ENCODE peak calls at places on chromosomes 1 and 21, in four cellular contexts. One of them, this sample, is unnamed. For H3K36me3, the result is how much of the 10 kb centered on the place peaks cover.

GRCh38 chr1:173648880-173649605 is 13.9 kb downstream of the TEX50 start:
- DNase-seq in neural progenitor cell: no peak
- DNase-seq in HCT116: no peak
- DNase-seq in lower lobe of right lung: no peak
- DNase-seq in this sample: no peak

GRCh38 chr21:15445327-15445726 is 284.5 kb upstream of the USP25 start:
- DNase-seq in HCT116: no peak
- DNase-seq in neural progenitor cell: no peak
- DNase-seq in lower lobe of right lung: no peak
- DNase-seq in this sample: peak

GRCh38 chr1:61290525-61290924 is 208.2 kb downstream of the NFIA start:
- DNase-seq in lower lobe of right lung: no peak
- DNase-seq in HCT116: no peak
- DNase-seq in neural progenitor cell: no peak
- DNase-seq in this sample: no peak

GRCh38 chr1:233253231-233254038 is 42.1 kb downstream of the PCNX2 start:
- DNase-seq in HCT116: no peak
- DNase-seq in neural progenitor cell: peak
- DNase-seq in lower lobe of right lung: no peak
- DNase-seq in this sample: peak

GRCh38 chr1:19582318-19582717 is 61.8 kb upstream of the NBL1 start:
- DNase-seq in neural progenitor cell: peak
- DNase-seq in lower lobe of right lung: peak
- DNase-seq in HCT116: peak
- DNase-seq in this sample: peak

GRCh38 chr1:25197235-25197930 is 34.9 kb downstream of the SYF2 start:
- DNase-seq in lower lobe of right lung: no peak
- DNase-seq in HCT116: no peak
- DNase-seq in neural progenitor cell: peak
- DNase-seq in this sample: no peak

GRCh38 chr1:1665815-1666251 is 7.0 kb upstream of the CDK11B start:
- DNase-seq in neural progenitor cell: peak
- DNase-seq in lower lobe of right lung: peak
- DNase-seq in HCT116: no peak
- DNase-seq in this sample: peak

GRCh38 chr1:7388488-7389185 is 382.5 kb upstream of the VAMP3 start:
- DNase-seq in neural progenitor cell: no peak
- DNase-seq in lower lobe of right lung: no peak
- DNase-seq in HCT116: no peak
- DNase-seq in this sample: peak

GRCh38 chr1:193187114-193187513 is 701 bp upstream of the B3GALT2 start:
- DNase-seq in HCT116: no peak
- DNase-seq in neural progenitor cell: no peak
- DNase-seq in lower lobe of right lung: no peak
- DNase-seq in this sample: no peak

GRCh38 chr1:154237880-154238506 is 17.2 kb downstream of the UBAP2L start:
- DNase-seq in neural progenitor cell: no peak
- DNase-seq in lower lobe of right lung: no peak
- DNase-seq in HCT116: no peak
- DNase-seq in this sample: no peak

GRCh38 chr1:56872597-56872996 is 18.0 kb downstream of the C8A start:
- DNase-seq in neural progenitor cell: no peak
- DNase-seq in HCT116: no peak
- DNase-seq in lower lobe of right lung: no peak
- DNase-seq in this sample: no peak

GRCh38 chr21:33136898-33137502 is 67.1 kb downstream of the OLIG1 start:
- DNase-seq in lower lobe of right lung: no peak
- DNase-seq in neural progenitor cell: no peak
- DNase-seq in HCT116: no peak
- DNase-seq in this sample: no peak

GRCh38 chr1:225813250-225813964 is 3.5 kb downstream of the EPHX1 start:
- DNase-seq in neural progenitor cell: peak
- DNase-seq in lower lobe of right lung: peak
- DNase-seq in HCT116: no peak
- DNase-seq in this sample: peak

GRCh38 chr1:112672842-112673241 is 1.6 kb upstream of the MOV10 start:
- DNase-seq in neural progenitor cell: no peak
- DNase-seq in HCT116: no peak
- DNase-seq in lower lobe of right lung: no peak
- DNase-seq in this sample: no peak
- H3K36me3 ChIP-seq in neural progenitor cell: under half
- H3K36me3 ChIP-seq in HCT116: under half
- H3K36me3 ChIP-seq in lower lobe of right lung: under half
- H3K36me3 ChIP-seq in this sample: under half

GRCh38 chr1:149966405-149966804 is 29.7 kb upstream of the MTMR11 start:
- DNase-seq in neural progenitor cell: no peak
- DNase-seq in HCT116: no peak
- DNase-seq in lower lobe of right lung: no peak
- DNase-seq in this sample: no peak
- H3K36me3 ChIP-seq in neural progenitor cell: under half
- H3K36me3 ChIP-seq in HCT116: under half
- H3K36me3 ChIP-seq in lower lobe of right lung: half or more
- H3K36me3 ChIP-seq in this sample: half or more

GRCh38 chr1:236639686-236640085 is 35.4 kb upstream of the HEATR1 start:
- DNase-seq in lower lobe of right lung: no peak
- DNase-seq in HCT116: no peak
- DNase-seq in neural progenitor cell: no peak
- DNase-seq in this sample: no peak

GRCh38 chr1:236636017-236636416 is 31.7 kb upstream of the HEATR1 start:
- DNase-seq in neural progenitor cell: no peak
- DNase-seq in HCT116: no peak
- DNase-seq in lower lobe of right lung: no peak
- DNase-seq in this sample: no peak

GRCh38 chr1:236642763-236643162 is 38.4 kb upstream of the HEATR1 start:
- DNase-seq in lower lobe of right lung: no peak
- DNase-seq in HCT116: no peak
- DNase-seq in neural progenitor cell: no peak
- DNase-seq in this sample: no peak

DNA sequence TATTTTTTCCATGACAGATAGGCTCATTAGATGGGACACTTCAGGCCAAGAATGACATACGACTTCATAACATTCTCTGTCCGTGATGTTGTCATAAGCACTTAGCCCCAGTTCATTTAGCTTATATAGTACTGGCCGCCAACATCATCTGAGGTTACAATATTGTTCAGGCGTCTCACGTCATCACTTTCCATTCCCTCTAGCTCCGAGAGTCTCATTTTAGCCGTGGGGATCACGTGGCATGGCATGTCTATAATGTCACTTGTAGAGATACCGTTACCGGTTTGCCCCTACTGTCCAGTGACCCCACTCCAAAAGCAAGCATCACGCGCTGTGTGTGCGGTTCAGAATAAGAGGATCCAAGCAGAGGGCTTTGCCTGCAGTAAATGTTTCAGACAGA is 34.6 kb upstream of the HEATR1 start:
- DNase-seq in HCT116: no peak
- DNase-seq in lower lobe of right lung: no peak
- DNase-seq in neural progenitor cell: no peak
- DNase-seq in this sample: no peak
- H3K36me3 ChIP-seq in HCT116: under half
- H3K36me3 ChIP-seq in lower lobe of right lung: under half
- H3K36me3 ChIP-seq in neural progenitor cell: under half
- H3K36me3 ChIP-seq in this sample: under half

GRCh38 chr1:37549341-37549740 is 4.8 kb downstream of the SNIP1 start:
- DNase-seq in HCT116: no peak
- DNase-seq in neural progenitor cell: no peak
- DNase-seq in lower lobe of right lung: no peak
- DNase-seq in this sample: no peak
- H3K36me3 ChIP-seq in HCT116: under half
- H3K36me3 ChIP-seq in neural progenitor cell: under half
- H3K36me3 ChIP-seq in lower lobe of right lung: half or more
- H3K36me3 ChIP-seq in this sample: half or more

GRCh38 chr21:44969066-44969649 is 29.3 kb downstream of the SLX9 start:
- DNase-seq in lower lobe of right lung: no peak
- DNase-seq in neural progenitor cell: no peak
- DNase-seq in HCT116: no peak
- DNase-seq in this sample: no peak

GRCh38 chr21:44969965-44970755 is 30.3 kb downstream of the SLX9 start:
- DNase-seq in neural progenitor cell: no peak
- DNase-seq in HCT116: no peak
- DNase-seq in lower lobe of right lung: no peak
- DNase-seq in this sample: no peak

GRCh38 chr21:44965251-44966022 is 25.6 kb downstream of the SLX9 start:
- DNase-seq in neural progenitor cell: no peak
- DNase-seq in HCT116: no peak
- DNase-seq in lower lobe of right lung: peak
- DNase-seq in this sample: no peak

GRCh38 chr21:44966135-44967081 is 26.6 kb downstream of the SLX9 start:
- DNase-seq in neural progenitor cell: no peak
- DNase-seq in lower lobe of right lung: peak
- DNase-seq in HCT116: no peak
- DNase-seq in this sample: no peak

GRCh38 chr21:44967082-44968047 is 27.5 kb downstream of the SLX9 start:
- DNase-seq in neural progenitor cell: no peak
- DNase-seq in HCT116: no peak
- DNase-seq in lower lobe of right lung: no peak
- DNase-seq in this sample: no peak
- H3K36me3 ChIP-seq in neural progenitor cell: under half
- H3K36me3 ChIP-seq in HCT116: under half
- H3K36me3 ChIP-seq in lower lobe of right lung: under half
- H3K36me3 ChIP-seq in this sample: under half

GRCh38 chr1:175984057-175984812 is 222.9 kb downstream of the COP1 start:
- DNase-seq in lower lobe of right lung: no peak
- DNase-seq in neural progenitor cell: no peak
- DNase-seq in HCT116: no peak
- DNase-seq in this sample: no peak

GRCh38 chr1:175978926-175979325 is 228.2 kb downstream of the COP1 start:
- DNase-seq in neural progenitor cell: no peak
- DNase-seq in lower lobe of right lung: no peak
- DNase-seq in HCT116: no peak
- DNase-seq in this sample: no peak

GRCh38 chr1:175981128-175981527 is 226.0 kb downstream of the COP1 start:
- DNase-seq in neural progenitor cell: no peak
- DNase-seq in lower lobe of right lung: no peak
- DNase-seq in HCT116: no peak
- DNase-seq in this sample: no peak

GRCh38 chr1:175984813-175985212 is 222.3 kb downstream of the COP1 start:
- DNase-seq in neural progenitor cell: no peak
- DNase-seq in lower lobe of right lung: no peak
- DNase-seq in HCT116: no peak
- DNase-seq in this sample: no peak
- H3K36me3 ChIP-seq in neural progenitor cell: under half
- H3K36me3 ChIP-seq in lower lobe of right lung: half or more
- H3K36me3 ChIP-seq in HCT116: under half
- H3K36me3 ChIP-seq in this sample: half or more

DNA sequence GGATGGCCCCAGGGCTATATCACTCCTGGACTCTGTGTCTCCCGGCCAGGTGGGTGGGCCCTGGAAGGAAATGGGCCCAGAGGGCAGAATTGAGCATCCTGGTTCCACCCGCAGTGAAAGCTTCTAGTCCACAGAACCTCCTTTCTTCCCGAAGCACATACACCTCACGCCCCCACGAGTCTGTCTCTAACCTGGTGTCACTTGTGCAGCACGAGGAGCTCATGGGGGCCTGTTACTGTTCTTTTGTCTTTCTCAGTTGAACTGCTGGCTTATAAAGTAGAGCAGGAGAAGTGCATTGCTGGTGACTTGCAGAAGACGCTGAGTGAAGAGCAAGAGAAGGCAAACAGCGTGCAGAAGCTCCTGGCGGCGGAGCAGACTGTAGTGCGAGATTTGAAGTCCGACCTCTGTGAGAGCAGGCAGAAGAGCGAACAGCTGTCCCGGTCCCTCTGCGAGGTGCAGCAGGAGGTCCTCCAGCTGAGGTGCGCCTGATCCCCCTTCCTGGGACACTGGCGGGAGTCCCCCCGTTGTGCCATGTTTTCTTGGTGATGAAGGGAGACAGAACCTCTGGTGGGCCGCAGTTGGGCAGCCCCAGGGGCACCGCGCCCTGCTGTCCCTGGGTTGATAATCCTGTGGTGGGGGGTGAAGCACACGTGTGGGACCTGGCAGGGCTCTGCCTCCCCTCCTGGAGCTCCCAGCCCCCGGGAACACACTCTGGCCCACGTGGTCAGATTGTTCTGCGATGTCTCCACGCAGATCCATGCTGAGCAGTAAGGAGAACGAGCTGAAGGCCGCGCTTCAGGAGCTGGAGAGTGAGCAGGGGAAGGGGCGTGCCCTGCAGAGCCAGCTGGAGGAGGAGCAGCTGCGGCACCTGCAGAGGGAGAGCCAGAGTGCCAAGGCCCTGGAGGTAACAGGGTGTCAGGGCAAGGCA is 28.7 kb upstream of the DIP2A start:
- DNase-seq in lower lobe of right lung: peak
- DNase-seq in neural progenitor cell: no peak
- DNase-seq in HCT116: no peak
- DNase-seq in this sample: peak
- H3K36me3 ChIP-seq in lower lobe of right lung: half or more
- H3K36me3 ChIP-seq in neural progenitor cell: under half
- H3K36me3 ChIP-seq in HCT116: under half
- H3K36me3 ChIP-seq in this sample: half or more

DNA sequence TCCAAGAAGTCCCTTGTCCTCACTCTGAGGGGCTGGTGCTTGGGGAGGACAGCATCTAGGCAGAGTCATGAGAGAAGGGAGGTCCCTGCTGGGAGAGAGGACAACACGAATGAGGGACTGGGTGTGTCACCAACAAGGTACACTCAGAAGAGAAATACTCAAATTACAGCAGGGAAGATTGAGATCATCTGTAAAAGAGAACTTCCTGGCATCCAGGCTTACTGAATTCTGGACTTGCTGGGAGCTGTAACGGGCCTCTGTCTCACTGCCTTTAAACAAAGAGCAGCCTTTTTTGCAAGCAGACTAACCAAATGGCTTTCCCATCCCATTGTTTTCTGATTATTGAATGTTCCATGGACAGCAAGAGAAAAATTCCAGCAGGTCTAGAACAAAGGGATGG is 195.7 kb upstream of the RAB4A start:
- DNase-seq in neural progenitor cell: no peak
- DNase-seq in HCT116: no peak
- DNase-seq in lower lobe of right lung: no peak
- DNase-seq in this sample: no peak
- H3K36me3 ChIP-seq in neural progenitor cell: under half
- H3K36me3 ChIP-seq in HCT116: under half
- H3K36me3 ChIP-seq in lower lobe of right lung: under half
- H3K36me3 ChIP-seq in this sample: under half

GRCh38 chr1:26848947-26849774 is 13.8 kb upstream of the SFN start:
- DNase-seq in lower lobe of right lung: peak
- DNase-seq in neural progenitor cell: no peak
- DNase-seq in HCT116: peak
- DNase-seq in this sample: no peak
- H3K36me3 ChIP-seq in lower lobe of right lung: half or more
- H3K36me3 ChIP-seq in neural progenitor cell: under half
- H3K36me3 ChIP-seq in HCT116: under half
- H3K36me3 ChIP-seq in this sample: half or more

GRCh38 chr1:42700006-42700405 is 17.8 kb downstream of the YBX1 start:
- DNase-seq in neural progenitor cell: no peak
- DNase-seq in HCT116: no peak
- DNase-seq in lower lobe of right lung: no peak
- DNase-seq in this sample: no peak
- H3K36me3 ChIP-seq in neural progenitor cell: half or more
- H3K36me3 ChIP-seq in HCT116: half or more
- H3K36me3 ChIP-seq in lower lobe of right lung: half or more
- H3K36me3 ChIP-seq in this sample: half or more

This sample was measured in endodermal cell.